ENCODE peak calls at places on chromosomes 13 and 19, in four cellular contexts. S is H1, G is pancreas, L is IMR-90. H is an unnamed sample. For H3K4me1 and H3K9me3, the result is how much of the 10 kb centered on the place peaks cover.

GRCh38 chr19:52923782-52924593 is 760 bp upstream of the ZNF888 start:
- DNase-seq in S (peak), G (peak), L (no peak), H (peak)

GRCh38 chr13:103325675-103326074 is 259.5 kb upstream of the SLC10A2 start:
- DNase-seq in S (no peak), G (no peak), L (no peak), H (no peak)

GRCh38 chr13:113489549-113490495 is 689 bp downstream of the DCUN1D2 start:
- DNase-seq in S (peak), G (peak), L (peak), H (no peak)

GRCh38 chr19:50190439-50190891 is 13.0 kb upstream of the MYH14 start:
- DNase-seq in S (no peak), G (no peak), L (no peak), H (peak)

GRCh38 chr19:34320277-34320676 is 44.7 kb upstream of the GPI start:
- DNase-seq in S (no peak), G (no peak), L (no peak), H (no peak)

GRCh38 chr13:24671367-24672117 is 8.7 kb upstream of the ATP12A start:
- DNase-seq in S (no peak), G (peak), L (peak), H (no peak)

GRCh38 chr19:8526345-8527062 is 12.5 kb upstream of the ZNF414 start:
- DNase-seq in S (peak), G (peak), L (peak), H (peak)

GRCh38 chr19:45716314-45717130 is 14.2 kb downstream of the FBXO46 start:
- DNase-seq in S (no peak), G (no peak), L (no peak), H (peak)

GRCh38 chr19:10885241-10886169 is 14.2 kb downstream of the CARM1 start:
- DNase-seq in S (no peak), G (no peak), L (no peak), H (no peak)
- H3K4me1 ChIP-seq in S (under half), G (under half), L (under half), H (under half)

DNA sequence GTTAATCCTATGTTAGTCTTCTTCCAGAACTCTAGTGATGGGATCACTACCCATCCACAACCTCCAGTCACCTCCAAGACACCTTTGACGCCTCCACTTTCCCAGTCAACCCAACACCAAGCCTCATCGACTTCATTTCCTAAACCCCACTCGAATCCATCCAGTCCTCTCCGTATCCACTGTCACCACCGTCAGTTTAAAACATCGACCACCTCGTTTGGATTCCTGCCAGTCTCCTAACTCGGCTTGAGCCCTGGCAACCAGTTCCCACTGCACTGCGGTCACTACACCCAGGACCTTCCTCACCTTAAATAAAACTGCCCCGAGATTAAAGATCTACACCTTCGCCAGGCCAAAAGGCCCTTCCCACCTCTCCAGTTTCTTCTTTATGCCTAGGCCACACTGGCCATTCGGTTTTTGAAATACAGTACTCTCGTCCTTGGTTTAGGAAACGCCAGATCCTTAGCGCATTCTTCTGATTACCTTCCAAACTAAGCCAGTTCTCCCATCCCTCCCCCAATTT is 1.2 kb downstream of the MTIF3 start:
- DNase-seq in S (no peak), G (no peak), L (no peak), H (no peak)
- H3K4me3 ChIP-seq in S (peak), G (peak), L (peak), H (no peak)

GRCh38 chr13:27921961-27922910 is 2.4 kb downstream of the PDX1 start:
- DNase-seq in S (peak), G (no peak), L (no peak), H (no peak)
- H3K9me3 ChIP-seq in S (under half), G (under half), L (under half), H (under half)

DNA sequence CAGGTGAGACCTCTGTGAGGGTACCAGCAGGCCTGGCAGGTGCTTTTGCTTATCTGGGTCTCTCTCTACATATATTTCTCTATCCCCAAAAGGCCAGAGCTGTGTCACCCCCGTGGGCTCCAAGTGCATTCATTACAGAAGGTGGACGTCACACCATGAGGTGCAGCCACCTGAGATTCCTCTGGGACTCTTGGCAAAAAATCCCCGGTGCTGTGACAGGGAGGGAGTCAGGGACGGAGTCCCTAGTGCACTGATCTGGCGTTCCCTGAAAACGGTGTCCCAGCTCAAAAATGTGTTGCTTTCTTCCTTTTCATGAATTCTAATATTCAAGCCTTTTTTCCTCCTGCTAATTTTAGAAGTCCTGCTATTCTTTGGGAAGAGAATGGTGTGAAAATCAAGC is 13.5 kb downstream of the TSHZ3 start:
- DNase-seq in S (no peak), G (no peak), L (no peak), H (no peak)
- H3K4me1 ChIP-seq in S (under half), G (under half), L (half or more), H (under half)

GRCh38 chr13:30618938-30619289 is 1.2 kb downstream of the USPL1 start:
- DNase-seq in S (no peak), G (no peak), L (no peak), H (no peak)
- H3K4me3 ChIP-seq in S (peak), G (peak), L (peak), H (no peak)

GRCh38 chr13:23344923-23345322 is 88.6 kb downstream of the SACS start:
- DNase-seq in S (no peak), G (no peak), L (no peak), H (no peak)

DNA sequence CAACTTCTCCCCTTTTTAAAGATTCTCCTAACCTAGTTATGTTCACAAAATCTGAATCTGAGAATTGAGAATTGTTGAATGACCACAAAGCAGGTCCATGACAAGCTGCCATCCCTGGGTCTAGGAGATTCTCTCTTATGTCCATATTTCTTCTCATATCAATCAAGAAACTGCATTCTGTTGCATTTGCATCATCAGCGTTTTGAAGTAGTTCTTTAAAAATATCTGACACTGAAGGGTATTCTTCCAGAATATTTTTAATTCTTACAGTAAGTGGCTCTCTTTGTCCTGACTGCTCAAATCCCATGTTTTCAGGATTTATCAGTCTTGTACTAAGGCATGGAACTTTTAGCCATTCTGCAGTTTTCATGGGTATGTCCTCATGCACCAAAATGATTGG is 94.3 kb downstream of the SACS start:
- DNase-seq in S (no peak), G (no peak), L (no peak), H (no peak)
- H3K9me3 ChIP-seq in S (half or more), G (under half), L (under half), H (under half)

GRCh38 chr13:95258098-95258497 is 43.2 kb downstream of the ABCC4 start:
- DNase-seq in S (no peak), G (no peak), L (no peak), H (no peak)

GRCh38 chr13:95256086-95256485 is 45.2 kb downstream of the ABCC4 start:
- DNase-seq in S (no peak), G (no peak), L (peak), H (no peak)

GRCh38 chr13:95253033-95253432 is 48.2 kb downstream of the ABCC4 start:
- DNase-seq in S (no peak), G (no peak), L (no peak), H (no peak)

GRCh38 chr13:95254341-95254740 is 46.9 kb downstream of the ABCC4 start:
- DNase-seq in S (no peak), G (no peak), L (peak), H (no peak)

DNA sequence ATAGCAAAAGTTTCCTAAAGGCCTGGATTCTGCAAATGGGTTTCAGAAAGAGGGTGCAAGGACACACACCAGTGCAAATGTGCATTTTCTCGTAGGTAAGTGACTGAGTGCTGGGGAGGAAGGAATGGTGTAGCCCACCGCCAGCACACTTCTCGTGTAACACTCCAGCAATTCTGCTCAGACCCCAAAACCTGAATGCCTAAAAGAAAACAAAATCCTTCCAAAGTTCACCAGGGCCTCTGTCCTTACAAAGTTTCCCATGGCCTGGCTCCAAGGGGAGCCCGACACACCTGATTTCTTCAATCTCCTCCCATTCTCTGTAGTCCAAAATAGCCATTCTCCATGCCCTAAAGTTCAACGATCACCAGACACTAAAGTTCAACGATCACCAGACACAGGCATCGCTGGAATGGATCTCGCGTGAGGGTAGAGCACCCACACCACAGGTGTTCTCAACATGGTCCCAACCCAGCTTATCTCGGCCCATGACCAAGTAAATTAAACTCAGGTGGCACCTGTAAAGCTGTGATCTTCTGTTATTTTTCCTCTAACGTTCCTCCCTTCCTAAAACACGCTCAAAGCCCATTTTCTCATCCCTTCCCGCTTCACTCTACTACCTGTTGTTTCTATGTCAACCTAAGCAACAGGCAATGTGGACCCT is 46.0 kb downstream of the ABCC4 start:
- DNase-seq in S (no peak), G (no peak), L (no peak), H (no peak)
- H3K4me1 ChIP-seq in S (under half), G (under half), L (under half), H (under half)

DNA sequence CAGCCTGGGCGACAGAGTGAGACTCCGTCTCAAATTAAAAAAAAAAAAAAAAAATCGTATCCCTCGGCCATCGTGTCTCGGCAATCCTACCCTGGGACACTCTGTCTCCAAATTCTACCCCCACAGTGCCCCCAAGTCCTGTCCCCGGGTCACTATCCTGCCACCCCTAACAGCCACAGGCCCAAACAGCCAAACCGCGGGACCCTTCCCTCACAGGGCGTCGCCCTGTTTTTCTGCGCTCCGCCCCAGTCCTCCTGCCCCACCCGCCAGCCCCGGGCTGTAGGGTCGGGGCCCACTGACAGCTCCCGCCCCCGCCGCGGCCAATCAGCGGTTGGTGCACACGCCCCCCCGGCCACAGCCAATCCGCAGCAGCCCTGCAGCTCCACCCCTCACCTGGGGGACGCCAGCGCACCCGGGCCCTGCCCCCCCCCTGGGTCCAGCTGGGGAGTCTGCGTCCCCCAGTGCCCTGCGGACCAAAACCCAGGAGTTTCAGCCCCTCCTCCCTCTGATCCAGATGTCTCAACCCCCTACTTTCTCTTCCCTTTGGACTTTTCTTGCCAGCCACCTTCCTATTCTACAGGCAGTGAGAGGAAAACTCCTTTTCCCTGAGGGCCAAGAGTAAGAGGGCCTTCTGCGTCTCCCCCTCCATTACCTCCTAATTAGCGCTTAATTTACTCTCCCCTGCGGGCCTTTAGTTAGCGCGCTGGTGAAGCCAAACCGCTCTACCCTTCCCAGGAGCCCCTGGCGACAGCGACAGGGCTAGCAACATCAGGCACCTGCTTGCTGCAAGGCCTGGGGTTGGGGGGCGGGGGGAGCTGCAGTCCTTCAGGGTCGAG is 1.5 kb upstream of the BCAT2 start:
- DNase-seq in S (peak), G (peak), L (peak), H (peak)
- H3K4me3 ChIP-seq in S (peak), G (peak), L (peak), H (no peak)

GRCh38 chr19:22421797-22422196 is 349 bp downstream of the ZNF98 start:
- DNase-seq in S (no peak), G (no peak), L (no peak), H (no peak)

GRCh38 chr19:22426901-22427300 is 4.8 kb upstream of the ZNF98 start:
- DNase-seq in S (no peak), G (no peak), L (no peak), H (no peak)

GRCh38 chr19:22427587-22428298 is 5.6 kb upstream of the ZNF98 start:
- DNase-seq in S (no peak), G (peak), L (no peak), H (no peak)

DNA sequence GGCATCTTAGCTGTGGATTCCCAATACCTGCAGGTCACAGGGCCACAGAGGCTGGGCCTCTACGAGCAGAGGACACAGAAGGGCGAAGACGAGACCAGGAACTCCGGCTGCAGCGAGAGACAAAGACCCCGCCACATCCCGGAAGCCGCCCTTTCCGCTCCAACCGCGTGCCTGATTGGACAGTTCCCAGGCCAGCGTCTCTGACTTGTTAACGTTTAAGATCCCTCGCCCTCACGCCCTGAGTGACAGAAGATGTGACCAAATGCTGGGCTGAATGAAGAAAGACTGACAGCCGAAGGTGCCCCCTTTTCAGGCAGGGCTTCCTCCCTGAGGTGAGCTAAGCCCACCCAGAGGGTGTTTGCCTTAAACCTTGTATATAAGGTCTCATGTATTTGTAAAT is at the start of gene ZNF98:
- DNase-seq in S (no peak), G (peak), L (no peak), H (no peak)
- H3K9me3 ChIP-seq in S (half or more), G (under half), L (under half), H (half or more)